ENCODE peak calls at places on chromosomes 11 and 22, in five cellular contexts. L is HCT116, D is K562, R is HepG2, A is H1. Z is an unnamed sample.

GRCh38 chr11:113351490-113351889 is 36.1 kb upstream of the ANKK1 start:
- DNase-seq in D (no peak), A (no peak), L (no peak), R (no peak), Z (no peak)

GRCh38 chr22:42805016-42805997 is 51.8 kb downstream of the ARFGAP3 start:
- DNase-seq in D (no peak), A (no peak), L (no peak), R (peak), Z (no peak)

GRCh38 chr22:21797444-21798221 is 62.0 kb upstream of the YPEL1 start:
- DNase-seq in A (no peak), R (no peak), L (no peak), D (no peak), Z (no peak)

GRCh38 chr22:45441158-45441557 is 27.7 kb downstream of the RIBC2 start:
- DNase-seq in D (peak), L (peak), R (peak), A (no peak), Z (no peak)

GRCh38 chr11:83671295-83671694 is 385.1 kb upstream of the CCDC90B start:
- DNase-seq in A (no peak), R (no peak), L (no peak), D (no peak), Z (no peak)

GRCh38 chr11:87820026-87820425 is 355.2 kb downstream of the RAB38 start:
- DNase-seq in D (no peak), R (no peak), A (no peak), L (no peak), Z (no peak)

GRCh38 chr11:120068114-120068573 is 69.8 kb downstream of the TRIM29 start:
- DNase-seq in A (peak), D (no peak), L (no peak), R (no peak), Z (no peak)

GRCh38 chr11:75802913-75803820 is 11.8 kb upstream of the UVRAG start:
- DNase-seq in L (peak), D (peak), A (peak), R (peak), Z (no peak)

GRCh38 chr22:39422721-39423120 is 23.1 kb downstream of the TAB1 start:
- DNase-seq in D (peak), A (no peak), R (no peak), L (no peak), Z (no peak)

GRCh38 chr11:17596711-17597110 is 49.7 kb downstream of the OTOG start:
- DNase-seq in A (no peak), R (no peak), D (no peak), L (no peak), Z (no peak)

GRCh38 chr11:95937358-95937757 is 13.5 kb upstream of the MTMR2 start:
- DNase-seq in L (no peak), D (no peak), A (no peak), R (peak), Z (no peak)

GRCh38 chr11:69249086-69249640 is 44.8 kb upstream of the MYEOV start:
- DNase-seq in D (no peak), A (no peak), L (no peak), R (no peak), Z (no peak)
- TF ChIP-seq YY1 in D (no peak), A (no peak), L (no peak), R (no peak), Z (no peak)

GRCh38 chr11:134508219-134508990 is 96.4 kb upstream of the B3GAT1 start:
- DNase-seq in L (no peak), A (no peak), R (no peak), D (no peak), Z (no peak)
- TF ChIP-seq CEBPB in L (no peak), A (no peak), R (no peak), D (no peak), Z (no peak)

GRCh38 chr11:82007536-82007935 is 726.1 kb downstream of the FAM181B start:
- DNase-seq in A (no peak), D (no peak), L (no peak), R (no peak), Z (no peak)
- TF ChIP-seq YY1 in A (no peak), D (no peak), L (no peak), R (no peak), Z (no peak)

DNA sequence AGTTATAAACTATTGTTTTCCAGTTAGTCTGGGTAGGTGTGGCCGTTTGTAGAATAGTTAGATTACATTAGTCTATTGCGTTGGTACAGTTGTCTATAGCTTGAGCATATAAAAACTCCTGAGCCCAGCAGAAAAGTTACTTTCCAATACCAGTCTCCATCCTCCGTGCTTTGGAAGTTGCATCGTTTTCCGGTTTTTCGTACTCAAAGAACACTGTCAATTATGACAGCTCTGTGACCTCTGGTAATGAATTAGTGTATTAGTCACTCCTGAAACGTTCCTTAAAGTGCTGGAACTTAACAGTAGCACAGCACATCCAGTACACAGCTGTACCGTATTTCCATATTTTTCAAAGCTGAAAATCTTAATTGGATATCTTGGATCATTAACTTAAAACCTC is 808 bp upstream of the MSANTD2 start:
- DNase-seq in L (no peak), D (no peak), A (no peak), R (no peak), Z (no peak)
- TF ChIP-seq CEBPB in L (no peak), D (no peak), A (no peak), R (no peak), Z (no peak)

GRCh38 chr11:61358566-61358965 is 3.1 kb downstream of the CYB561A3 start:
- DNase-seq in D (no peak), R (no peak), A (no peak), L (no peak), Z (no peak)

GRCh38 chr11:61361686-61362541 is at the start of the genes CYB561A3 and TMEM138:
- DNase-seq in A (peak), D (peak), R (peak), L (peak), Z (peak)

GRCh38 chr11:61359541-61359940 is 2.1 kb downstream of the CYB561A3 start:
- DNase-seq in R (no peak), D (no peak), L (no peak), A (no peak), Z (no peak)

GRCh38 chr11:61362542-61362875 is 335 bp downstream of the TMEM138 start:
- DNase-seq in L (no peak), D (peak), A (no peak), R (peak), Z (no peak)

DNA sequence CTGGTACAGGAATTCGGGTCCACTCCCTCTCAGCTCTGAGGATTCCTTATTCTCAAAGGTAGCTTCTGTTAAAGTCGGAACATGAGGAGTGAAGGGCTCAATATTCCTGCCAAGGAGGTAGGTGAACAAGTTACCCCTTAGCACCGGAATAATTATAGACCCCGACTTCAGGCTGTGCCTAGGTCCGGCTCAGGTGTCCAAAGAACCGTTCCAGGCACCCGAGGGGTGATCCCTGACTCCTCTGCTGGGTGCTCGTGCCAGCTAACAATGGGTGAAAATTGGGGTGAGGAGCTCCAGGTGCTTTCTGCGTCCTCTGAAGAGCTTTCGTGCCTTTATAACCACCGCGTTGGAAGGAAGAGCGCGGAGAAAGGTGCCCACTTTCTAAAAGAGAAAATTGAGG is 445 bp downstream of the CYB561A3 start:
- DNase-seq in D (no peak), L (no peak), R (no peak), A (no peak), Z (no peak)
- TF ChIP-seq YY1 in D (no peak), L (no peak), R (no peak), A (no peak), Z (no peak)

DNA sequence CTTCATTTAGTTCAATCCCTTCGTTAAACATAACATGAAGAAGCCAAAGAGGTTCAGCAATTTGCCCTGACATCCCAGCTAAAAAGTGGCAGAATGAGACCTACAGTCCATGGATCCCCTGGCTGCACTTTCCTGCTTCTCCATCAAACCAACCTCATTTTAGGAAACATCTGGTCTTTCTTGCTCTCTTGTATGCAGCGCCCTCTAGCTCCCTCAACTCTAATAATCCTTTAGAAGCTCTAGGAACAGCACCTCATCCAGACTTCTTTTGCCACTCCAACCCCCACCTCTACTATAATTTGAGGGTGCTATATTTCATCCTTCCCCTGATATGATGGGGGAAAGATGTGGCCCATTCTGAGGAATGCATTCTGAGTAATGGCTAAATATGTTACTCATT is 7.4 kb downstream of the CNTF start:
- DNase-seq in L (peak), R (peak), D (peak), A (no peak), Z (no peak)
- TF ChIP-seq CEBPB in L (no peak), R (no peak), D (no peak), A (no peak), Z (no peak)

DNA sequence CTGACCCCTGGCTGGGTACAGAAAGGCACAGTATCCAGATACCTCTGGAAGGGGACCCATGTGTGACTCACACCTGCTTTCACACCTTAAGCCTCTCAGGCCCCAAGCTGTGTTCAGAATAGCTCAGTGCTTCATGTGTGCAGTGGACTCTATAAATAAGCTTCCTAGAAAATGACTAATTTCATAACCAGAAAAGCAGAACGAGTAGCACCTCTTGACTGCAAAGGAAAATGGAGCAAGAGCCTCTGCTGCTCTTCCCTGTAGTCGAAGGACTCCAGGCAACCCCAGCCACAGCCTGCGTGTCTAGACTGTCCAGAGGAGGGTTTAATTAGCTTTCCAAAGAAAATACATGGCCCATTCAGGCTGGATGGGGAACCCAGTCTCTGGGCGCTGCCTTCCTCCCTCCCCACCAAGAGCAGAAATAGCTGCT is 23.1 kb downstream of the PTPN5 start:
- DNase-seq in A (no peak), R (no peak), D (no peak), L (no peak), Z (peak)
- TF ChIP-seq YY1 in A (no peak), R (no peak), D (no peak), L (no peak), Z (peak)

GRCh38 chr11:1368216-1368615 is 21.5 kb upstream of the BRSK2 start:
- DNase-seq in D (no peak), R (no peak), A (no peak), L (no peak), Z (no peak)

GRCh38 chr11:1369371-1370005 is 20.2 kb upstream of the BRSK2 start:
- DNase-seq in D (no peak), R (no peak), A (no peak), L (no peak), Z (no peak)

GRCh38 chr11:1370186-1371025 is 19.3 kb upstream of the BRSK2 start:
- DNase-seq in D (no peak), R (no peak), A (no peak), L (no peak), Z (no peak)

GRCh38 chr11:1367721-1368120 is 22.0 kb upstream of the BRSK2 start:
- DNase-seq in L (no peak), A (no peak), R (no peak), D (no peak), Z (no peak)

GRCh38 chr11:1368966-1369365 is 20.8 kb upstream of the BRSK2 start:
- DNase-seq in R (no peak), A (no peak), L (no peak), D (no peak), Z (no peak)
- TF ChIP-seq CEBPB in R (no peak), A (no peak), L (no peak), D (no peak), Z (no peak)